ENCODE peak calls at places on chromosomes 7 and 10, in eight cellular contexts. W is SK-N-SH, H is transverse colon, B is sigmoid colon, C is suprapubic skin, K is esophagus muscularis mucosa, S is GM12878, J is upper lobe of left lung. L is an unnamed sample.

GRCh38 chr10:126476256-126476655 is 88.0 kb upstream of the ADAM12 start:
- DNase-seq in W (no peak), H (no peak), B (no peak), C (no peak), K (peak; percentile 57), S (no peak), J (no peak), L (no peak)

GRCh38 chr10:25162391-25162790 is 12.4 kb upstream of the GPR158 start:
- DNase-seq in W (no peak), H (no peak), B (no peak), C (no peak), K (no peak), S (no peak), J (no peak), L (no peak)

GRCh38 chr10:71747039-71747807 is 26.1 kb downstream of the VSIR start:
- DNase-seq in W (no peak), H (no peak), B (no peak), C (no peak), K (no peak), S (peak; percentile 36), J (no peak), L (no peak)

GRCh38 chr7:251446-252175 is 38.4 kb upstream of the FOXL3 start:
- DNase-seq in W (no peak), H (no peak), B (no peak), C (no peak), K (no peak), S (no peak), J (peak; percentile 41), L (no peak)

GRCh38 chr10:121644501-121644900 is 46.3 kb upstream of the FGFR2 start:
- DNase-seq in W (peak; percentile 66), H (no peak), B (no peak), C (no peak), K (no peak), S (no peak), J (no peak), L (no peak)

GRCh38 chr7:105126436-105126975 is 112.5 kb downstream of the KMT2E start:
- DNase-seq in W (peak; percentile 51), H (no peak), B (no peak), C (no peak), K (peak; percentile 14), S (no peak), J (no peak), L (no peak)

GRCh38 chr7:35422715-35423114 is 168.8 kb upstream of the TBX20 start:
- DNase-seq in W (no peak), H (no peak), B (no peak), C (no peak), K (no peak), S (no peak), J (no peak), L (no peak)

GRCh38 chr10:48981310-48981907 is 41.8 kb upstream of the LRRC18 start:
- DNase-seq in W (peak; percentile 85), H (peak; percentile 51), B (no peak), C (no peak), K (no peak), S (no peak), J (no peak), L (peak; percentile 41)

GRCh38 chr7:97342512-97342911 is 225.0 kb downstream of the SDHAF3 start:
- DNase-seq in W (no peak), H (peak; percentile 28), B (no peak), C (no peak), K (no peak), S (no peak), J (no peak), L (no peak)

GRCh38 chr7:17275749-17276671 is 22.4 kb upstream of the AHR start:
- DNase-seq in W (no peak), H (no peak), B (no peak), C (no peak), K (no peak), S (no peak), J (no peak), L (no peak)

GRCh38 chr10:69383485-69384089 is 33.1 kb downstream of the TACR2 start:
- DNase-seq in W (no peak), H (no peak), B (no peak), C (no peak), K (no peak), S (no peak), J (no peak), L (no peak)

GRCh38 chr7:26891400-26892355 is 27.3 kb upstream of the SKAP2 start:
- DNase-seq in W (no peak), H (no peak), B (no peak), C (no peak), K (no peak), S (peak; percentile 4), J (no peak), L (no peak)

GRCh38 chr7:30308392-30308791 is 24.0 kb downstream of the ZNRF2 start:
- DNase-seq in W (no peak), H (no peak), B (no peak), C (no peak), K (no peak), S (no peak), J (no peak), L (no peak)

GRCh38 chr7:123594813-123595241 is 6.8 kb upstream of the ASB15 start:
- DNase-seq in W (no peak), H (peak; percentile 26), B (no peak), C (no peak), K (no peak), S (no peak), J (no peak), L (no peak)

GRCh38 chr10:3954615-3955014 is 169.6 kb upstream of the KLF6 start:
- DNase-seq in W (no peak), H (no peak), B (no peak), C (no peak), K (peak; percentile 53), S (no peak), J (no peak), L (no peak)

GRCh38 chr10:122306282-122306681 is 35.2 kb downstream of the BTBD16 start:
- DNase-seq in W (no peak), H (no peak), B (no peak), C (no peak), K (peak; percentile 42), S (no peak), J (no peak), L (no peak)

GRCh38 chr10:11457336-11457735 is 154.1 kb downstream of the USP6NL start:
- DNase-seq in W (no peak), H (no peak), B (no peak), C (no peak), K (no peak), S (no peak), J (no peak), L (no peak)

GRCh38 chr10:131806146-131806545 is 94.7 kb upstream of the PPP2R2D start:
- DNase-seq in W (no peak), H (no peak), B (peak; percentile 12), C (no peak), K (no peak), S (no peak), J (peak; percentile 51), L (peak; percentile 10)

GRCh38 chr7:145106001-145106400 is 270.1 kb upstream of the TPK1 start:
- DNase-seq in W (no peak), H (no peak), B (no peak), C (no peak), K (no peak), S (no peak), J (no peak), L (no peak)

GRCh38 chr7:50782376-50783208 is at the start of gene GRB10:
- DNase-seq in W (peak; percentile 65), H (no peak), B (peak; percentile 75), C (no peak), K (no peak), S (no peak), J (peak; percentile 89), L (no peak)

GRCh38 chr7:50783304-50783703 is 608 bp upstream of the GRB10 start:
- DNase-seq in W (no peak), H (no peak), B (no peak), C (no peak), K (no peak), S (no peak), J (no peak), L (no peak)

GRCh38 chr7:50781371-50781770 is 1.3 kb downstream of the GRB10 start:
- DNase-seq in W (no peak), H (no peak), B (no peak), C (no peak), K (no peak), S (no peak), J (peak; percentile 37), L (no peak)

GRCh38 chr7:50780436-50780835 is 2.3 kb downstream of the GRB10 start:
- DNase-seq in W (no peak), H (no peak), B (no peak), C (no peak), K (no peak), S (no peak), J (no peak), L (no peak)

GRCh38 chr7:50781894-50782293 is 802 bp downstream of the GRB10 start:
- DNase-seq in W (no peak), H (no peak), B (no peak), C (no peak), K (no peak), S (no peak), J (no peak), L (no peak)
- H3K4me3 ChIP-seq in W (no peak overlapping the region), H (peak overlapping the region; percentile 44), B (peak overlapping the region; percentile 59), C (peak overlapping the region; percentile 53), K (peak overlapping the region; percentile 62), S (no peak overlapping the region), J (peak overlapping the region; percentile 59), L (peak overlapping the region; percentile 55)

GRCh38 chr7:100568936-100569844 is 4.5 kb downstream of the SAP25 start:
- DNase-seq in W (peak; percentile 79), H (peak; percentile 74), B (peak; percentile 82), C (no peak), K (no peak), S (no peak), J (peak; percentile 87), L (peak; percentile 66)

GRCh38 chr7:100567045-100567730 is 6.5 kb downstream of the SAP25 start:
- DNase-seq in W (no peak), H (no peak), B (no peak), C (no peak), K (no peak), S (no peak), J (no peak), L (no peak)

GRCh38 chr7:100568176-100568935 is 5.3 kb downstream of the SAP25 start:
- DNase-seq in W (peak; percentile 38), H (peak; percentile 53), B (no peak), C (no peak), K (no peak), S (no peak), J (no peak), L (no peak)

GRCh38 chr7:100566018-100566531 is 7.6 kb downstream of the SAP25 start:
- DNase-seq in W (peak; percentile 28), H (no peak), B (no peak), C (no peak), K (no peak), S (no peak), J (no peak), L (no peak)

GRCh38 chr7:100567751-100568175 is 5.9 kb downstream of the SAP25 start:
- DNase-seq in W (peak; percentile 29), H (no peak), B (no peak), C (no peak), K (no peak), S (no peak), J (no peak), L (no peak)
- TF ChIP-seq POLR2AphosphoS5 in W (no peak), H (no peak), B (no peak), C (no peak), K (no peak), S (no peak), J (no peak), L (no peak)

GRCh38 chr7:91852263-91852741 is 28.2 kb downstream of the MTERF1 start:
- DNase-seq in W (no peak), H (no peak), B (no peak), C (no peak), K (no peak), S (no peak), J (no peak), L (no peak)
- TF ChIP-seq EP300 in W (no peak), H (no peak), B (no peak), C (no peak), K (no peak), S (no peak), J (no peak), L (no peak)

GRCh38 chr7:29077181-29077580 is 69.2 kb downstream of the CPVL start:
- DNase-seq in W (no peak), H (no peak), B (no peak), C (no peak), K (no peak), S (no peak), J (no peak), L (no peak)
- H3K4me3 ChIP-seq in W (no peak overlapping the region), H (no peak overlapping the region), B (no peak overlapping the region), C (no peak overlapping the region), K (no peak overlapping the region), S (no peak overlapping the region), J (no peak overlapping the region), L (no peak overlapping the region)

L was measured in stomach.